ENCODE peak calls at places on chromosomes 6 and 20, in four cellular contexts. M is substantia nigra, J is AG10803, K is SW480. O is an unnamed sample.

GRCh38 chr6:38184780-38185080 is 365.2 kb downstream of the ZFAND3 start:
- DNase-seq in J (no peak), K (no peak), M (no peak), O (no peak)

GRCh38 chr6:12963566-12963965 is 247.0 kb downstream of the PHACTR1 start:
- DNase-seq in K (no peak), M (no peak), J (no peak), O (no peak)

GRCh38 chr6:116218866-116219265 is 35.0 kb downstream of the TSPYL4 start:
- DNase-seq in J (no peak), K (no peak), M (no peak), O (no peak)

GRCh38 chr20:60718743-60719142 is 533.3 kb upstream of the CDH4 start:
- DNase-seq in M (no peak), J (no peak), K (peak; percentile 70), O (no peak)

GRCh38 chr6:32886674-32887383 is 32.8 kb downstream of the PSMB9 start:
- DNase-seq in K (no peak), M (no peak), J (peak; percentile 78), O (no peak)

GRCh38 chr6:10451828-10452509 is 37.1 kb upstream of the TFAP2A start:
- DNase-seq in J (peak; percentile 68), M (no peak), K (peak; percentile 59), O (no peak)

GRCh38 chr6:169252805-169253189 is 849 bp downstream of the THBS2 start:
- DNase-seq in K (no peak), J (peak; percentile 34), M (peak; percentile 67), O (no peak)

GRCh38 chr6:125747589-125748533 is 1.6 kb upstream of the HEY2 start:
- DNase-seq in M (peak; percentile 42), K (peak; percentile 76), J (no peak), O (peak; percentile 46)

GRCh38 chr6:166558156-166559025 is 28.1 kb downstream of the RAMACL start:
- DNase-seq in M (no peak), K (no peak), J (no peak), O (no peak)

O was measured in neural crest cell.